ENCODE peak calls at places on chromosome 4, in eight cellular contexts. P is aorta, Q is RPMI8226, E is left cardiac atrium, V is GM10248, R is nephron progenitor cell, U is AG04449, Z is astrocyte of the spinal cord. N is an unnamed sample.
A peak's percentile ranks its signal among the peaks of the same experiment; 100 is the strongest.

GRCh38 chr4:877502-877901 is 51.6 kb upstream of the CPLX1 start:
- DNase-seq in Q (no peak), R (no peak), U (no peak), V (no peak), P (no peak), E (no peak), Z (no peak), N (no peak)

GRCh38 chr4:6019316-6020263 is 1.4 kb upstream of the C4orf50 start:
- DNase-seq in R (peak; percentile 74), Q (peak; percentile 73), U (no peak), E (no peak), V (peak; percentile 67), P (no peak), Z (peak; percentile 24), N (peak; percentile 76)

GRCh38 chr4:7212101-7212674 is 19.9 kb downstream of the SORCS2 start:
- DNase-seq in Z (no peak), U (no peak), V (no peak), Q (no peak), P (no peak), E (no peak), R (no peak), N (no peak)

GRCh38 chr4:38008493-38009120 is 48.4 kb downstream of the PTTG2 start:
- DNase-seq in V (no peak), R (no peak), Q (no peak), U (no peak), E (no peak), Z (no peak), P (no peak), N (no peak)

GRCh38 chr4:183860726-183861125 is 44.4 kb upstream of the STOX2 start:
- DNase-seq in P (no peak), U (no peak), V (no peak), R (no peak), E (no peak), Q (no peak), Z (no peak), N (no peak)

GRCh38 chr4:88007304-88008132 is at the start of gene PKD2:
- DNase-seq in Q (peak; percentile 83), R (peak; percentile 91), E (peak; percentile 91), Z (peak; percentile 80), U (no peak), P (peak; percentile 94), V (peak; percentile 92), N (peak; percentile 84)

GRCh38 chr4:98092833-98093439 is 50.3 kb downstream of the STPG2 start:
- DNase-seq in U (no peak), E (no peak), V (no peak), Q (peak; percentile 30), Z (peak; percentile 37), P (no peak), R (no peak), N (no peak)

GRCh38 chr4:60913026-60913425 is 287.1 kb upstream of the ADGRL3 start:
- DNase-seq in Q (no peak), U (no peak), R (no peak), E (no peak), Z (no peak), V (no peak), P (no peak), N (no peak)

GRCh38 chr4:37953620-37954325 is 6.4 kb upstream of the PTTG2 start:
- DNase-seq in Q (no peak), U (no peak), E (no peak), P (no peak), R (no peak), Z (peak; percentile 30), V (no peak), N (no peak)

GRCh38 chr4:32258986-32259385 is 1538.8 kb downstream of the PCDH7 start:
- DNase-seq in R (no peak), P (no peak), Z (no peak), E (no peak), U (no peak), Q (no peak), V (no peak), N (no peak)

GRCh38 chr4:26420903-26421302 is 69.4 kb downstream of the CCKAR start:
- DNase-seq in P (no peak), E (no peak), U (no peak), Z (peak; percentile 52), Q (no peak), R (no peak), V (no peak), N (no peak)

GRCh38 chr4:39279416-39279815 is 86.7 kb downstream of the RFC1 start:
- DNase-seq in U (no peak), Q (no peak), P (no peak), V (no peak), E (no peak), Z (no peak), R (no peak), N (no peak)

GRCh38 chr4:37455301-37456062 is 210.9 kb downstream of the NWD2 start:
- DNase-seq in Q (no peak), U (no peak), R (no peak), E (no peak), Z (no peak), V (no peak), P (no peak), N (no peak)

GRCh38 chr4:10605746-10606482 is 78.7 kb downstream of the CLNK start:
- DNase-seq in Q (no peak), P (no peak), U (no peak), V (no peak), Z (peak; percentile 73), E (no peak), R (no peak), N (no peak)

GRCh38 chr4:879730-880079 is 52.4 kb downstream of the GAK start:
- DNase-seq in P (no peak), Z (no peak), E (no peak), R (no peak), U (no peak), V (peak; percentile 79), Q (no peak), N (no peak)

N was measured in WTC11.